ENCODE peak calls at places on chromosome 16, in ten cellular contexts. One of them, this sample, is unnamed.

GRCh38 chr16:81623365-81624102 is 155.6 kb upstream of the PLCG2 start:
- DNase-seq in stomach: peak
- DNase-seq in cardiac fibroblast: peak
- DNase-seq in lower lobe of right lung: no peak
- DNase-seq in heart right ventricle: no peak
- DNase-seq in astrocyte of the spinal cord: peak
- DNase-seq in CD8-positive, alpha-beta T cell: peak
- DNase-seq in AG04450: no peak
- DNase-seq in GM12865: peak
- DNase-seq in psoas muscle: no peak
- DNase-seq in this sample: peak

GRCh38 chr16:88383401-88384221 is 852 bp downstream of the ZNF469 start:
- DNase-seq in stomach: peak
- DNase-seq in cardiac fibroblast: peak
- DNase-seq in lower lobe of right lung: peak
- DNase-seq in heart right ventricle: no peak
- DNase-seq in astrocyte of the spinal cord: peak
- DNase-seq in CD8-positive, alpha-beta T cell: no peak
- DNase-seq in AG04450: no peak
- DNase-seq in GM12865: no peak
- DNase-seq in psoas muscle: peak
- DNase-seq in this sample: no peak

GRCh38 chr16:454397-454940 is 29.0 kb downstream of the RAB11FIP3 start:
- DNase-seq in stomach: no peak
- DNase-seq in cardiac fibroblast: no peak
- DNase-seq in lower lobe of right lung: no peak
- DNase-seq in heart right ventricle: no peak
- DNase-seq in astrocyte of the spinal cord: no peak
- DNase-seq in CD8-positive, alpha-beta T cell: no peak
- DNase-seq in AG04450: no peak
- DNase-seq in GM12865: peak
- DNase-seq in psoas muscle: no peak
- DNase-seq in this sample: no peak

GRCh38 chr16:66954097-66954659 is 6.9 kb upstream of the CES3 start:
- DNase-seq in stomach: peak
- DNase-seq in cardiac fibroblast: peak
- DNase-seq in lower lobe of right lung: peak
- DNase-seq in heart right ventricle: peak
- DNase-seq in astrocyte of the spinal cord: peak
- DNase-seq in CD8-positive, alpha-beta T cell: peak
- DNase-seq in AG04450: peak
- DNase-seq in GM12865: peak
- DNase-seq in psoas muscle: peak
- DNase-seq in this sample: peak

GRCh38 chr16:69924777-69925191 is 26.4 kb upstream of the CLEC18A start:
- DNase-seq in stomach: no peak
- DNase-seq in cardiac fibroblast: peak
- DNase-seq in lower lobe of right lung: no peak
- DNase-seq in heart right ventricle: peak
- DNase-seq in astrocyte of the spinal cord: peak
- DNase-seq in CD8-positive, alpha-beta T cell: no peak
- DNase-seq in AG04450: peak
- DNase-seq in GM12865: no peak
- DNase-seq in psoas muscle: peak
- DNase-seq in this sample: peak

GRCh38 chr16:87575027-87575804 is 27.1 kb upstream of the JPH3 start:
- DNase-seq in stomach: no peak
- DNase-seq in cardiac fibroblast: no peak
- DNase-seq in lower lobe of right lung: no peak
- DNase-seq in heart right ventricle: no peak
- DNase-seq in astrocyte of the spinal cord: no peak
- DNase-seq in CD8-positive, alpha-beta T cell: no peak
- DNase-seq in AG04450: no peak
- DNase-seq in GM12865: no peak
- DNase-seq in psoas muscle: no peak
- DNase-seq in this sample: no peak

GRCh38 chr16:17431012-17431411 is 39.7 kb downstream of the XYLT1 start:
- DNase-seq in stomach: no peak
- DNase-seq in cardiac fibroblast: peak
- DNase-seq in lower lobe of right lung: no peak
- DNase-seq in heart right ventricle: no peak
- DNase-seq in astrocyte of the spinal cord: peak
- DNase-seq in CD8-positive, alpha-beta T cell: no peak
- DNase-seq in AG04450: no peak
- DNase-seq in GM12865: no peak
- DNase-seq in psoas muscle: no peak
- DNase-seq in this sample: no peak

GRCh38 chr16:86462334-86463084 is 47.8 kb upstream of the FOXF1 start:
- DNase-seq in stomach: no peak
- DNase-seq in cardiac fibroblast: no peak
- DNase-seq in lower lobe of right lung: no peak
- DNase-seq in heart right ventricle: no peak
- DNase-seq in astrocyte of the spinal cord: peak
- DNase-seq in CD8-positive, alpha-beta T cell: no peak
- DNase-seq in AG04450: peak
- DNase-seq in GM12865: no peak
- DNase-seq in psoas muscle: no peak
- DNase-seq in this sample: no peak

GRCh38 chr16:13529193-13529982 is 390.6 kb upstream of the ERCC4 start:
- DNase-seq in stomach: no peak
- DNase-seq in cardiac fibroblast: no peak
- DNase-seq in lower lobe of right lung: no peak
- DNase-seq in heart right ventricle: no peak
- DNase-seq in astrocyte of the spinal cord: no peak
- DNase-seq in CD8-positive, alpha-beta T cell: no peak
- DNase-seq in AG04450: no peak
- DNase-seq in GM12865: no peak
- DNase-seq in psoas muscle: no peak
- DNase-seq in this sample: no peak

GRCh38 chr16:66568355-66568754 is 2.1 kb downstream of the CMTM1 start:
- DNase-seq in stomach: no peak
- DNase-seq in cardiac fibroblast: peak
- DNase-seq in lower lobe of right lung: no peak
- DNase-seq in heart right ventricle: no peak
- DNase-seq in astrocyte of the spinal cord: no peak
- DNase-seq in CD8-positive, alpha-beta T cell: no peak
- DNase-seq in AG04450: no peak
- DNase-seq in GM12865: no peak
- DNase-seq in psoas muscle: no peak
- DNase-seq in this sample: peak

GRCh38 chr16:77060614-77061013 is 130.4 kb upstream of the MON1B start:
- DNase-seq in stomach: no peak
- DNase-seq in cardiac fibroblast: no peak
- DNase-seq in lower lobe of right lung: no peak
- DNase-seq in heart right ventricle: no peak
- DNase-seq in astrocyte of the spinal cord: no peak
- DNase-seq in CD8-positive, alpha-beta T cell: no peak
- DNase-seq in AG04450: no peak
- DNase-seq in GM12865: no peak
- DNase-seq in psoas muscle: no peak
- DNase-seq in this sample: no peak

GRCh38 chr16:50183316-50183715 is 30.2 kb downstream of the TENT4B start:
- DNase-seq in stomach: no peak
- DNase-seq in cardiac fibroblast: peak
- DNase-seq in lower lobe of right lung: no peak
- DNase-seq in heart right ventricle: no peak
- DNase-seq in astrocyte of the spinal cord: peak
- DNase-seq in CD8-positive, alpha-beta T cell: no peak
- DNase-seq in AG04450: no peak
- DNase-seq in GM12865: no peak
- DNase-seq in psoas muscle: no peak
- DNase-seq in this sample: peak

GRCh38 chr16:10738231-10739077 is 5.2 kb upstream of the NUBP1 start:
- DNase-seq in stomach: peak
- DNase-seq in cardiac fibroblast: peak
- DNase-seq in lower lobe of right lung: peak
- DNase-seq in heart right ventricle: peak
- DNase-seq in astrocyte of the spinal cord: peak
- DNase-seq in CD8-positive, alpha-beta T cell: peak
- DNase-seq in AG04450: no peak
- DNase-seq in GM12865: peak
- DNase-seq in psoas muscle: peak
- DNase-seq in this sample: peak

GRCh38 chr16:86798247-86799041 is 220.1 kb downstream of the FOXL1 start:
- DNase-seq in stomach: no peak
- DNase-seq in cardiac fibroblast: peak
- DNase-seq in lower lobe of right lung: no peak
- DNase-seq in heart right ventricle: no peak
- DNase-seq in astrocyte of the spinal cord: peak
- DNase-seq in CD8-positive, alpha-beta T cell: no peak
- DNase-seq in AG04450: no peak
- DNase-seq in GM12865: no peak
- DNase-seq in psoas muscle: no peak
- DNase-seq in this sample: peak

GRCh38 chr16:65111306-65111705 is 10.6 kb downstream of the CDH11 start:
- DNase-seq in stomach: no peak
- DNase-seq in cardiac fibroblast: no peak
- DNase-seq in lower lobe of right lung: no peak
- DNase-seq in heart right ventricle: no peak
- DNase-seq in astrocyte of the spinal cord: no peak
- DNase-seq in CD8-positive, alpha-beta T cell: no peak
- DNase-seq in AG04450: no peak
- DNase-seq in GM12865: no peak
- DNase-seq in psoas muscle: no peak
- DNase-seq in this sample: no peak
- TF ChIP-seq CTCF in stomach: no peak
- TF ChIP-seq CTCF in cardiac fibroblast: no peak
- TF ChIP-seq CTCF in lower lobe of right lung: no peak
- TF ChIP-seq CTCF in heart right ventricle: no peak
- TF ChIP-seq CTCF in astrocyte of the spinal cord: no peak
- TF ChIP-seq CTCF in CD8-positive, alpha-beta T cell: no peak
- TF ChIP-seq CTCF in AG04450: no peak
- TF ChIP-seq CTCF in GM12865: no peak
- TF ChIP-seq CTCF in psoas muscle: no peak
- TF ChIP-seq CTCF in this sample: no peak

GRCh38 chr16:28873543-28874201 is 4.6 kb upstream of the ATP2A1 start:
- DNase-seq in stomach: no peak
- DNase-seq in cardiac fibroblast: peak
- DNase-seq in lower lobe of right lung: no peak
- DNase-seq in heart right ventricle: no peak
- DNase-seq in astrocyte of the spinal cord: no peak
- DNase-seq in CD8-positive, alpha-beta T cell: peak
- DNase-seq in AG04450: no peak
- DNase-seq in GM12865: peak
- DNase-seq in psoas muscle: no peak
- DNase-seq in this sample: no peak
- TF ChIP-seq CTCF in stomach: peak
- TF ChIP-seq CTCF in cardiac fibroblast: peak
- TF ChIP-seq CTCF in lower lobe of right lung: peak
- TF ChIP-seq CTCF in heart right ventricle: peak
- TF ChIP-seq CTCF in astrocyte of the spinal cord: peak
- TF ChIP-seq CTCF in CD8-positive, alpha-beta T cell: peak
- TF ChIP-seq CTCF in AG04450: peak
- TF ChIP-seq CTCF in GM12865: peak
- TF ChIP-seq CTCF in psoas muscle: peak
- TF ChIP-seq CTCF in this sample: peak

DNA sequence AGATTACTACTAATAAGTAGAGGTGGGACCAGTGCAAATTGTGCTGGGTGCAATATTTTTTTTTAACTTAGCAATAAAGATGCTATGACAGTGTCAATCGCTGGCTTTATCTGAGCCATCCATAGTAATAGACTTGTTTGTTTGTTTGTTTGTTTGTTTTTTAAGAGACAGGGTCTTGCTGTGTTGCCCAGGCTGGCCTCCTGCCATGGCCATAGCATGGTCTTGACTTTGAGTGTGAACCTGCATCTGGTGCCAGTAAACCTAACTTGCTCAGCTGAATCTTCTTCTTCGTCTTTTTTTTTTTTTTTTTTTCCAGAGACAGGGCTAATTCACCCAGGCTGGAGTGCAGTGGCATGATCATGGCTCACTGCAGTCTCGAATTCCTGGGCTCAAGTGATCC is 46.6 kb downstream of the ZNRF1 start:
- DNase-seq in stomach: no peak
- DNase-seq in cardiac fibroblast: no peak
- DNase-seq in lower lobe of right lung: no peak
- DNase-seq in heart right ventricle: no peak
- DNase-seq in astrocyte of the spinal cord: no peak
- DNase-seq in CD8-positive, alpha-beta T cell: no peak
- DNase-seq in AG04450: no peak
- DNase-seq in GM12865: no peak
- DNase-seq in psoas muscle: no peak
- DNase-seq in this sample: no peak
- TF ChIP-seq CTCF in stomach: no peak
- TF ChIP-seq CTCF in cardiac fibroblast: no peak
- TF ChIP-seq CTCF in lower lobe of right lung: no peak
- TF ChIP-seq CTCF in heart right ventricle: no peak
- TF ChIP-seq CTCF in astrocyte of the spinal cord: no peak
- TF ChIP-seq CTCF in CD8-positive, alpha-beta T cell: no peak
- TF ChIP-seq CTCF in AG04450: no peak
- TF ChIP-seq CTCF in GM12865: no peak
- TF ChIP-seq CTCF in psoas muscle: no peak
- TF ChIP-seq CTCF in this sample: no peak

GRCh38 chr16:4341250-4341649 is 9.9 kb downstream of the PAM16 start:
- DNase-seq in stomach: no peak
- DNase-seq in cardiac fibroblast: no peak
- DNase-seq in lower lobe of right lung: no peak
- DNase-seq in heart right ventricle: no peak
- DNase-seq in astrocyte of the spinal cord: no peak
- DNase-seq in CD8-positive, alpha-beta T cell: no peak
- DNase-seq in AG04450: no peak
- DNase-seq in GM12865: no peak
- DNase-seq in psoas muscle: no peak
- DNase-seq in this sample: no peak

GRCh38 chr16:4340443-4340842 is 10.7 kb downstream of the PAM16 start:
- DNase-seq in stomach: no peak
- DNase-seq in cardiac fibroblast: no peak
- DNase-seq in lower lobe of right lung: no peak
- DNase-seq in heart right ventricle: no peak
- DNase-seq in astrocyte of the spinal cord: no peak
- DNase-seq in CD8-positive, alpha-beta T cell: no peak
- DNase-seq in AG04450: no peak
- DNase-seq in GM12865: no peak
- DNase-seq in psoas muscle: no peak
- DNase-seq in this sample: no peak

GRCh38 chr16:4339455-4339854 is 11.7 kb downstream of the PAM16 start:
- DNase-seq in stomach: no peak
- DNase-seq in cardiac fibroblast: no peak
- DNase-seq in lower lobe of right lung: no peak
- DNase-seq in heart right ventricle: no peak
- DNase-seq in astrocyte of the spinal cord: no peak
- DNase-seq in CD8-positive, alpha-beta T cell: no peak
- DNase-seq in AG04450: no peak
- DNase-seq in GM12865: no peak
- DNase-seq in psoas muscle: no peak
- DNase-seq in this sample: no peak

GRCh38 chr16:4338712-4339299 is 12.3 kb downstream of the PAM16 start:
- DNase-seq in stomach: no peak
- DNase-seq in cardiac fibroblast: no peak
- DNase-seq in lower lobe of right lung: no peak
- DNase-seq in heart right ventricle: no peak
- DNase-seq in astrocyte of the spinal cord: no peak
- DNase-seq in CD8-positive, alpha-beta T cell: no peak
- DNase-seq in AG04450: no peak
- DNase-seq in GM12865: no peak
- DNase-seq in psoas muscle: no peak
- DNase-seq in this sample: no peak

DNA sequence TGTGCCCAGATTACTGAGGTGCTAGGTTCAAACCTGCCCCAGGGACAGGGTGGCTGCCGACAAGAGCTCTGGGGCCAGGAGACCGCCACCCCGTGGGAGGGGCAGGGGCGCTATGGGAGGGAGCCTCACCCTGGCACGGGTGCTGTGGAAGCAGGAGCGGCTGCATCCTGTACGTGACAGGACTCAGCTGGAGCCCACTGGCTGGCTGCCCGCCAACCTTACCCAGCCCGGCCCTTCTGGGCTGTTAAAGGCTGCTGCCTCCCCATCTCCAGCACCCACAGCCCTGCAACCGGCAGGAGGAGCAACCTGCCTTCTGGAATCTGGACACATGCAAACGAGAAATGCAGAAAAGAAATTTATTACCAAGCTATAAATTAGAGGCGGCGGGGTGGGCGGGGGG is 11.2 kb downstream of the PAM16 start:
- DNase-seq in stomach: peak
- DNase-seq in cardiac fibroblast: peak
- DNase-seq in lower lobe of right lung: peak
- DNase-seq in heart right ventricle: no peak
- DNase-seq in astrocyte of the spinal cord: peak
- DNase-seq in CD8-positive, alpha-beta T cell: no peak
- DNase-seq in AG04450: peak
- DNase-seq in GM12865: no peak
- DNase-seq in psoas muscle: no peak
- DNase-seq in this sample: no peak
- TF ChIP-seq CTCF in stomach: no peak
- TF ChIP-seq CTCF in cardiac fibroblast: peak
- TF ChIP-seq CTCF in lower lobe of right lung: peak
- TF ChIP-seq CTCF in heart right ventricle: no peak
- TF ChIP-seq CTCF in astrocyte of the spinal cord: no peak
- TF ChIP-seq CTCF in CD8-positive, alpha-beta T cell: no peak
- TF ChIP-seq CTCF in AG04450: peak
- TF ChIP-seq CTCF in GM12865: no peak
- TF ChIP-seq CTCF in psoas muscle: no peak
- TF ChIP-seq CTCF in this sample: no peak

This sample was measured in bronchial epithelial cell.